ENCODE peak calls at places on chromosomes 5 and 9, in seven cellular contexts. U, G, M, E, H, W and N are unnamed samples.

GRCh38 chr5:32076699-32077695 is 97.1 kb downstream of the GOLPH3 start:
- DNase-seq in U (peak), G (peak), M (peak), E (peak), H (peak), W (peak), N (peak)

GRCh38 chr9:135278586-135278985 is 191.1 kb downstream of the OLFM1 start:
- DNase-seq in U (no peak), G (no peak), M (no peak), E (no peak), H (no peak), W (no peak), N (no peak)

GRCh38 chr5:1791176-1791575 is 8.5 kb downstream of the MRPL36 start:
- DNase-seq in U (no peak), G (no peak), M (no peak), E (no peak), H (no peak), W (no peak), N (no peak)

GRCh38 chr5:114010362-114010761 is 351.5 kb upstream of the KCNN2 start:
- DNase-seq in U (peak), G (no peak), M (no peak), E (peak), H (no peak), W (no peak), N (peak)

GRCh38 chr9:96020822-96021615 is 145.5 kb downstream of the ERCC6L2 start:
- DNase-seq in U (peak), G (peak), M (peak), E (peak), H (peak), W (no peak), N (peak)

GRCh38 chr9:73079326-73079725 is 72.3 kb upstream of the ANXA1 start:
- DNase-seq in U (no peak), G (no peak), M (no peak), E (no peak), H (no peak), W (peak), N (no peak)

GRCh38 chr5:27854243-27854852 is 816.0 kb upstream of the CDH9 start:
- DNase-seq in U (peak), G (no peak), M (no peak), E (no peak), H (no peak), W (no peak), N (peak)

GRCh38 chr9:98875536-98875935 is 68.1 kb downstream of the GALNT12 start:
- DNase-seq in U (no peak), G (no peak), M (no peak), E (no peak), H (no peak), W (no peak), N (no peak)

GRCh38 chr9:95268681-95269080 is 48.8 kb downstream of the FANCC start:
- DNase-seq in U (peak), G (peak), M (no peak), E (peak), H (no peak), W (peak), N (peak)

GRCh38 chr9:95129651-95130291 is 187.7 kb downstream of the FANCC start:
- DNase-seq in U (no peak), G (no peak), M (no peak), E (no peak), H (no peak), W (no peak), N (no peak)

GRCh38 chr5:117587111-117587510 is 1012.5 kb upstream of the SEMA6A start:
- DNase-seq in U (no peak), G (no peak), M (no peak), E (no peak), H (no peak), W (no peak), N (no peak)

GRCh38 chr5:179553875-179554274 is 3.5 kb downstream of the RUFY1 start:
- DNase-seq in U (peak), G (no peak), M (no peak), E (peak), H (no peak), W (no peak), N (peak)

GRCh38 chr5:33608476-33609026 is 167.8 kb downstream of the TARS1 start:
- DNase-seq in U (peak), G (no peak), M (no peak), E (no peak), H (no peak), W (no peak), N (no peak)

GRCh38 chr5:135053989-135054388 is 20.0 kb upstream of the PITX1 start:
- DNase-seq in U (no peak), G (no peak), M (no peak), E (no peak), H (no peak), W (no peak), N (no peak)

GRCh38 chr9:127173063-127173462 is 50.6 kb upstream of the ANGPTL2 start:
- DNase-seq in U (no peak), G (no peak), M (peak), E (no peak), H (no peak), W (no peak), N (no peak)

GRCh38 chr9:125906144-125906543 is 159.0 kb downstream of the PBX3 start:
- DNase-seq in U (peak), G (no peak), M (no peak), E (peak), H (no peak), W (no peak), N (peak)

GRCh38 chr5:88787856-88788255 is 95.1 kb downstream of the MEF2C start:
- DNase-seq in U (no peak), G (no peak), M (no peak), E (no peak), H (no peak), W (no peak), N (peak)

GRCh38 chr5:169637085-169637855 is at the start of gene DOCK2:
- DNase-seq in U (no peak), G (peak), M (peak), E (no peak), H (peak), W (no peak), N (no peak)

GRCh38 chr9:84169240-84169639 is 171.3 kb downstream of the SLC28A3 start:
- DNase-seq in U (peak), G (no peak), M (no peak), E (no peak), H (no peak), W (no peak), N (no peak)

GRCh38 chr9:34126207-34127034 is at the start of gene DCAF12:
- DNase-seq in U (peak), G (peak), M (peak), E (peak), H (peak), W (peak), N (peak)
- TF ChIP-seq CTCF in U (peak), G (no peak), M (peak), E (peak), H (no peak), W (no peak), N (no peak)

GRCh38 chr5:107806271-107806670 is 135.5 kb upstream of the EFNA5 start:
- DNase-seq in U (no peak), G (no peak), M (no peak), E (no peak), H (no peak), W (no peak), N (no peak)

GRCh38 chr5:107805819-107806218 is 135.1 kb upstream of the EFNA5 start:
- DNase-seq in U (no peak), G (no peak), M (no peak), E (no peak), H (no peak), W (no peak), N (no peak)

GRCh38 chr5:107808671-107809137 is 138.0 kb upstream of the EFNA5 start:
- DNase-seq in U (peak), G (peak), M (no peak), E (no peak), H (no peak), W (no peak), N (no peak)

GRCh38 chr5:107805166-107805565 is 134.4 kb upstream of the EFNA5 start:
- DNase-seq in U (no peak), G (no peak), M (no peak), E (no peak), H (no peak), W (no peak), N (no peak)

GRCh38 chr5:107806705-107807104 is 136.0 kb upstream of the EFNA5 start:
- DNase-seq in U (peak), G (no peak), M (no peak), E (no peak), H (no peak), W (peak), N (no peak)
- TF ChIP-seq CTCF in U (no peak), G (no peak), M (no peak), E (no peak), H (no peak), W (no peak), N (no peak)

DNA sequence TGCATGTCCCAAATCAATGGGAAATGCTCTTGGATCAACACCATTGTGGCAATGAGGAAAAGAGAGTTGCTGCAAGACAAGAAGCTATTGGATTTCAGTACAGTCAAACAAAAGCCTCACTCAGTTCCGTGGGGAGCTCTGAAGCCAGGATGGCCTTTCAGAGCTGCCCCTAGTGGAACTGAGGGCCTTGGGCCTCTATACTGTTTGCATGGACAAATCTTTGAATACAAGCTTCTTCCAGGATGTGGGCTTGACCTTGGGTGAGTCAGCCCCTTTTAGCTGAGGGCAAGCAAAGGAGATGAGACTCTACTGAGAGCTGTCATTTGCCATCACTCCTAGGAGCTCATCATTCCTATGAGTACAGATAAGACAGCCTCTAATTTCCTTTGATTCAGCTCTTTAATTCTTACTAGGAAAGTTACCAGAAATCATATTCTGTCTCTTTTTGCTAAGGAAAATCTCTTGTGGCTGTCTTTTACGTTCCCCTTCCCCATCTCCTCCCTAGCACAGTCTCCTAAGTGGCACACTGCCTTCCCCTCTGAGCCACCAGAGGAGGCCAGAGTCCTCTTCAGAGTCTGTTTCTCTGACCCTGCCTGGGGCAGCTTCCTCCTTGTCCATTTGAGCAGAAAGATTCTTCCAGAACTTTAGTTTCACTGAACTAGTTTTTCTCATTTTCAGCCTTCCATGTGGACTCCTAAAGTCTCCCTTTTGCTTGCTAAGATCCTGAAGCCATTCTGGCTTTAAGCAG is 168.8 kb upstream of the POC5 start:
- DNase-seq in U (peak), G (peak), M (no peak), E (no peak), H (no peak), W (no peak), N (no peak)
- TF ChIP-seq CTCF in U (peak), G (peak), M (peak), E (no peak), H (no peak), W (peak), N (no peak)

DNA sequence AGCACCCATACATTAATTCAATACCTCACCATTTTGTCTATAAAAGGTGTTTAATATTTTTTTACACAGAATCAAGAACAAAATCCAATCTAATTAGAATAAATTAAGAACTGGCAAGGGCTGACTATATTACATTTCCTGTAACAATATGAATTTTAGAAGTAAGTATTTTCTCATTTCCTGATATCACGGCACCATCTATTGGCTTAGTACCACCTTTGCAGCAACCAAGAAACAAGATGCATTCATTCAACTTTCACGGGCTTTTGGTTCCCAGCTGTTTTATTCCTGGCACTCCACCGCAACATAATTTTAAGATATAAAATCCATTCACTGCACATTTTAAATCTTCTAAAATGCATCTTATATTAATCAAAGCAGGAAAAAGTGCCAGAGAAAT is 20.6 kb downstream of the PSMB7 start:
- DNase-seq in U (no peak), G (no peak), M (no peak), E (no peak), H (no peak), W (no peak), N (no peak)
- TF ChIP-seq CTCF in U (no peak), G (no peak), M (no peak), E (no peak), H (no peak), W (peak), N (no peak)

GRCh38 chr5:72394688-72395087 is 74.5 kb downstream of the PTCD2 start:
- DNase-seq in U (no peak), G (peak), M (no peak), E (peak), H (no peak), W (no peak), N (peak)
- TF ChIP-seq CTCF in U (peak), G (peak), M (peak), E (peak), H (no peak), W (peak), N (peak)

DNA sequence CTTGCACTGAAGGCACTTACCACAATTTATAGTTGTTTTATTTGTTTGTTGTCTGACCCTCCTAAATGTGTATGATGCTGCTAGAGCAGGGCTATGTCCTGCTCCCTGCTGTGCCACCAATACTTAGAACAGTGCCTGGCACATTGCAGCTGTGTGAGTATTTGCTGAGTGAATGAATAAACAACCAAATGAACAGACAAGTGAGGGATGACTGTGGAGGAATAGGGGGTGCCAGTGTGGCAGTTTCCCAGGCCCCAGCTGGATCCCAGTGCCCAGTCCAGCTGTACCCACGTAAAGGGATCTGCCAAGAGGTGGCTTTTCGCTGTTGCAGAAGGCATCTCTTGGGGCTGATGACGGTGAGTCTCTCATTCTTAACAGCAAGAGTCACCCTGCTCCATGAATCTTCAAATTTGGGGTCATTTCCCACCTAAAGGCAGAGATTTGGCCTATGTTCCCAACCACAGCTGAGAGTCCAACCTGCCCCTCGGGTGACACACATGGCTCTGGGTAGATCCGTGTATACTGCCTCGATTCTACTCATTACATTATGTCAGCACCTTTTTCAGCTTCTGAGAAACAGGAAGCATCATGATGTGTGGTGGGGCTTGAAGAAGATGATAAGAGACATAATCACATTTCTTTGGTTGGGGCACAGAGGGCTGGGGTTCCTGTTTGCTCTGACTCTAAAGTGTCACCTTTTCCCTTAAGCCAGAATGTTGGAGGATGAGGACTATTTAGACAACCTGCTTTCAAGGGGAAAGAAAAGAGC is 14.3 kb downstream of the IL5 start:
- DNase-seq in U (no peak), G (peak), M (no peak), E (no peak), H (no peak), W (no peak), N (no peak)
- TF ChIP-seq CTCF in U (no peak), G (no peak), M (no peak), E (no peak), H (no peak), W (no peak), N (no peak)